ENCODE peak calls at places on chromosome 15, in six cellular contexts. One of them, this sample, is unnamed.

GRCh38 chr15:87487484-87487883 is 769.1 kb downstream of the NTRK3 start:
- DNase-seq in PC-9: no peak
- DNase-seq in ascending aorta: no peak
- DNase-seq in fibroblast of lung: no peak
- DNase-seq in fibroblast of mammary gland: no peak
- DNase-seq in cardiac muscle cell: no peak
- DNase-seq in this sample: no peak

GRCh38 chr15:59205839-59206622 is 612 bp upstream of the LDHAL6B start:
- DNase-seq in PC-9: no peak
- DNase-seq in ascending aorta: no peak
- DNase-seq in fibroblast of lung: no peak
- DNase-seq in fibroblast of mammary gland: no peak
- DNase-seq in cardiac muscle cell: no peak
- DNase-seq in this sample: no peak

GRCh38 chr15:48592929-48593328 is 52.6 kb downstream of the FBN1 start:
- DNase-seq in PC-9: no peak
- DNase-seq in ascending aorta: no peak
- DNase-seq in fibroblast of lung: peak
- DNase-seq in fibroblast of mammary gland: peak
- DNase-seq in cardiac muscle cell: no peak
- DNase-seq in this sample: peak

GRCh38 chr15:90594297-90594696 is 64.6 kb downstream of the CRTC3 start:
- DNase-seq in PC-9: peak
- DNase-seq in ascending aorta: peak
- DNase-seq in fibroblast of lung: peak
- DNase-seq in fibroblast of mammary gland: no peak
- DNase-seq in cardiac muscle cell: no peak
- DNase-seq in this sample: peak

GRCh38 chr15:29456255-29456654 is 186.6 kb upstream of the NSMCE3 start:
- DNase-seq in PC-9: no peak
- DNase-seq in ascending aorta: no peak
- DNase-seq in fibroblast of lung: no peak
- DNase-seq in fibroblast of mammary gland: no peak
- DNase-seq in cardiac muscle cell: no peak
- DNase-seq in this sample: no peak

GRCh38 chr15:96352594-96353377 is 22.3 kb downstream of the NR2F2 start:
- DNase-seq in PC-9: no peak
- DNase-seq in ascending aorta: no peak
- DNase-seq in fibroblast of lung: peak
- DNase-seq in fibroblast of mammary gland: peak
- DNase-seq in cardiac muscle cell: no peak
- DNase-seq in this sample: no peak

GRCh38 chr15:101288905-101289513 is 6.0 kb downstream of the SNRPA1 start:
- DNase-seq in PC-9: no peak
- DNase-seq in ascending aorta: no peak
- DNase-seq in fibroblast of lung: peak
- DNase-seq in fibroblast of mammary gland: peak
- DNase-seq in cardiac muscle cell: peak
- DNase-seq in this sample: peak

GRCh38 chr15:48641416-48641815 is 4.1 kb downstream of the FBN1 start:
- DNase-seq in PC-9: no peak
- DNase-seq in ascending aorta: no peak
- DNase-seq in fibroblast of lung: peak
- DNase-seq in fibroblast of mammary gland: peak
- DNase-seq in cardiac muscle cell: no peak
- DNase-seq in this sample: peak

GRCh38 chr15:69735126-69735525 is 282.5 kb downstream of the RPLP1 start:
- DNase-seq in PC-9: no peak
- DNase-seq in ascending aorta: no peak
- DNase-seq in fibroblast of lung: peak
- DNase-seq in fibroblast of mammary gland: peak
- DNase-seq in cardiac muscle cell: no peak
- DNase-seq in this sample: peak

GRCh38 chr15:63094495-63094931 is 27.1 kb upstream of the LACTB start:
- DNase-seq in PC-9: no peak
- DNase-seq in ascending aorta: no peak
- DNase-seq in fibroblast of lung: peak
- DNase-seq in fibroblast of mammary gland: no peak
- DNase-seq in cardiac muscle cell: peak
- DNase-seq in this sample: peak

GRCh38 chr15:100263721-100264455 is 77.9 kb downstream of the ADAMTS17 start:
- DNase-seq in PC-9: no peak
- DNase-seq in ascending aorta: no peak
- DNase-seq in fibroblast of lung: no peak
- DNase-seq in fibroblast of mammary gland: no peak
- DNase-seq in cardiac muscle cell: no peak
- DNase-seq in this sample: no peak

GRCh38 chr15:67118808-67119207 is 53.4 kb downstream of the SMAD3 start:
- DNase-seq in PC-9: no peak
- DNase-seq in ascending aorta: no peak
- DNase-seq in fibroblast of lung: no peak
- DNase-seq in fibroblast of mammary gland: no peak
- DNase-seq in cardiac muscle cell: no peak
- DNase-seq in this sample: no peak

GRCh38 chr15:31111091-31111647 is 9.6 kb upstream of the TRPM1 start:
- DNase-seq in PC-9: no peak
- DNase-seq in ascending aorta: no peak
- DNase-seq in fibroblast of lung: no peak
- DNase-seq in fibroblast of mammary gland: peak
- DNase-seq in cardiac muscle cell: no peak
- DNase-seq in this sample: peak

GRCh38 chr15:67080900-67081431 is 15.6 kb downstream of the SMAD3 start:
- DNase-seq in PC-9: no peak
- DNase-seq in ascending aorta: peak
- DNase-seq in fibroblast of lung: peak
- DNase-seq in fibroblast of mammary gland: peak
- DNase-seq in cardiac muscle cell: no peak
- DNase-seq in this sample: peak

GRCh38 chr15:92519709-92520108 is 126.0 kb downstream of the ST8SIA2 start:
- DNase-seq in PC-9: no peak
- DNase-seq in ascending aorta: no peak
- DNase-seq in fibroblast of lung: no peak
- DNase-seq in fibroblast of mammary gland: no peak
- DNase-seq in cardiac muscle cell: no peak
- DNase-seq in this sample: no peak

GRCh38 chr15:56759450-56759845 is 26.1 kb upstream of the ZNF280D start:
- DNase-seq in PC-9: peak
- DNase-seq in ascending aorta: peak
- DNase-seq in fibroblast of lung: peak
- DNase-seq in fibroblast of mammary gland: peak
- DNase-seq in cardiac muscle cell: no peak
- DNase-seq in this sample: peak

GRCh38 chr15:62059818-62060115 is 480 bp downstream of the VPS13C start:
- DNase-seq in PC-9: peak
- DNase-seq in ascending aorta: no peak
- DNase-seq in fibroblast of lung: peak
- DNase-seq in fibroblast of mammary gland: peak
- DNase-seq in cardiac muscle cell: peak
- DNase-seq in this sample: peak

GRCh38 chr15:51162865-51163762 is 68.4 kb upstream of the TNFAIP8L3 start:
- DNase-seq in PC-9: peak
- DNase-seq in ascending aorta: no peak
- DNase-seq in fibroblast of lung: peak
- DNase-seq in fibroblast of mammary gland: peak
- DNase-seq in cardiac muscle cell: peak
- DNase-seq in this sample: peak

GRCh38 chr15:29566914-29567313 is 255.4 kb downstream of the TJP1 start:
- DNase-seq in PC-9: no peak
- DNase-seq in ascending aorta: no peak
- DNase-seq in fibroblast of lung: no peak
- DNase-seq in fibroblast of mammary gland: no peak
- DNase-seq in cardiac muscle cell: no peak
- DNase-seq in this sample: no peak

GRCh38 chr15:36465304-36465703 is 114.1 kb upstream of the CDIN1 start:
- DNase-seq in PC-9: no peak
- DNase-seq in ascending aorta: no peak
- DNase-seq in fibroblast of lung: peak
- DNase-seq in fibroblast of mammary gland: peak
- DNase-seq in cardiac muscle cell: no peak
- DNase-seq in this sample: no peak

GRCh38 chr15:32674681-32675080 is 33.2 kb downstream of the SCG5 start:
- DNase-seq in PC-9: no peak
- DNase-seq in ascending aorta: no peak
- DNase-seq in fibroblast of lung: no peak
- DNase-seq in fibroblast of mammary gland: no peak
- DNase-seq in cardiac muscle cell: no peak
- DNase-seq in this sample: no peak

GRCh38 chr15:100016632-100017031 is 283.4 kb upstream of the LYSMD4 start:
- DNase-seq in PC-9: no peak
- DNase-seq in ascending aorta: no peak
- DNase-seq in fibroblast of lung: no peak
- DNase-seq in fibroblast of mammary gland: no peak
- DNase-seq in cardiac muscle cell: no peak
- DNase-seq in this sample: no peak

GRCh38 chr15:61689067-61689466 is 371.2 kb downstream of the VPS13C start:
- DNase-seq in PC-9: no peak
- DNase-seq in ascending aorta: no peak
- DNase-seq in fibroblast of lung: no peak
- DNase-seq in fibroblast of mammary gland: no peak
- DNase-seq in cardiac muscle cell: no peak
- DNase-seq in this sample: no peak

GRCh38 chr15:63151665-63152064 is 5.6 kb downstream of the RPS27L start:
- DNase-seq in PC-9: no peak
- DNase-seq in ascending aorta: no peak
- DNase-seq in fibroblast of lung: no peak
- DNase-seq in fibroblast of mammary gland: no peak
- DNase-seq in cardiac muscle cell: no peak
- DNase-seq in this sample: no peak

GRCh38 chr15:73386238-73386637 is 17.5 kb upstream of the HCN4 start:
- DNase-seq in PC-9: no peak
- DNase-seq in ascending aorta: no peak
- DNase-seq in fibroblast of lung: no peak
- DNase-seq in fibroblast of mammary gland: no peak
- DNase-seq in cardiac muscle cell: no peak
- DNase-seq in this sample: no peak

GRCh38 chr15:74958908-74959642 is 2.5 kb upstream of the RPP25 start:
- DNase-seq in PC-9: no peak
- DNase-seq in ascending aorta: no peak
- DNase-seq in fibroblast of lung: no peak
- DNase-seq in fibroblast of mammary gland: no peak
- DNase-seq in cardiac muscle cell: no peak
- DNase-seq in this sample: no peak
- H3K4me3 ChIP-seq in PC-9: no peak
- H3K4me3 ChIP-seq in ascending aorta: peak
- H3K4me3 ChIP-seq in fibroblast of lung: peak
- H3K4me3 ChIP-seq in fibroblast of mammary gland: peak
- H3K4me3 ChIP-seq in cardiac muscle cell: peak
- H3K4me3 ChIP-seq in this sample: peak

DNA sequence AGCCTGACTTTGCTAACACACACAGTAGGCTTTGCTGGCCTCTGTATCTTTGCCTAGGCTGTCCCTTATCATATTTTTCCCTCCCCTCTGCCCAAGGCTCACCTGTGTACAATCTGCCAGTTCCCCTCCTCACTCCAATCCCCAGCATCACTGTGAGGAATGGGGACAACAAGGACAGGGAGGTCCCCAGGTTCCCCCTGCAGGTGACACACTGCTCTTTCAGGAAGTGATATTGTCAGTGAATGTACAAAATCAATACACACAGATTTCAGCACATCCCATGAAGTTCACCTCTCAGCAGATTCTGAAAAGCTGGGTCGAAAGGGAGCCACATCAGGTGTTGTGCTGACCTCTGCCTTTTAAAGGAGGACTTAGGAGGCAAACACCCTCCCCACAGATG is 177.5 kb downstream of the RAB11A start:
- DNase-seq in PC-9: no peak
- DNase-seq in ascending aorta: no peak
- DNase-seq in fibroblast of lung: no peak
- DNase-seq in fibroblast of mammary gland: no peak
- DNase-seq in cardiac muscle cell: no peak
- DNase-seq in this sample: no peak
- TF ChIP-seq CTCF in PC-9: peak
- TF ChIP-seq CTCF in ascending aorta: no peak
- TF ChIP-seq CTCF in fibroblast of lung: no peak
- TF ChIP-seq CTCF in fibroblast of mammary gland: no peak
- TF ChIP-seq CTCF in cardiac muscle cell: no peak
- TF ChIP-seq CTCF in this sample: no peak

DNA sequence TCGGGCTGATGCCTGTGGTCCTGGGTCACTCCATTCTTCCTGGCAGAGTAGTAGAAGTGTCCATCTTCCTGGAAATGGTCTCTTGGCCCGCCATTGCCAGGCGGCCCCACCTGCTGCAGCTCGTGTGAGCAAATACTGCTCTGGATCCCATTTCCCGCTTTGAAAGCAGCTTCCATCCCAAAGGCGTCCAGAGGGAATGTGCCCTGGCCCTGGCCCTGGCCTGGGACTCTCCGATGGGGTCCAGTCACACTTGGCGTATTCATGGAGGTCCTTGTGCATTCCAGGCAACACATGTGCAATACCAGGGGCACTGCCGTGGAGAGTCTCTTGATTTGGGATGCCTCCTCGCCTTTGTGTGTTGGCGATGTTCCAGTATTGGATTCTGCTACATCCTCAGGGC is 111.1 kb downstream of the SNRPN start:
- DNase-seq in PC-9: no peak
- DNase-seq in ascending aorta: no peak
- DNase-seq in fibroblast of lung: no peak
- DNase-seq in fibroblast of mammary gland: no peak
- DNase-seq in cardiac muscle cell: no peak
- DNase-seq in this sample: no peak
- H3K4me3 ChIP-seq in PC-9: no peak
- H3K4me3 ChIP-seq in ascending aorta: no peak
- H3K4me3 ChIP-seq in fibroblast of lung: no peak
- H3K4me3 ChIP-seq in fibroblast of mammary gland: no peak
- H3K4me3 ChIP-seq in cardiac muscle cell: no peak
- H3K4me3 ChIP-seq in this sample: no peak

DNA sequence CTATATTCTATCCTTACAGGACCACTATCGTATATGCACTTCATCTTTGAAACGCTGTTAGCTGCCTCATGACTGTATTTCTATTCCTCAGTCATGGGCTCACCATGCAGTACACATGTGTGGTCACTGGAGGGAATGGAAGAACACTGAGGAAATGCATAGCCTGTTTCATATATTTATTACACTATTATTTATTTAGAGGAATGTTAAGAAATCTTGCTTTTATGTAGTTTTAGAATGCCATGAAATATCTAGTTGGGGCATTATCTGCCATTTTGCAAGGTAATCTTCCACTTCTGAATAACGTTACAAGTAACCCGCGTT is 155.7 kb downstream of the IGF1R start:
- DNase-seq in PC-9: no peak
- DNase-seq in ascending aorta: no peak
- DNase-seq in fibroblast of lung: no peak
- DNase-seq in fibroblast of mammary gland: no peak
- DNase-seq in cardiac muscle cell: no peak
- DNase-seq in this sample: peak
- TF ChIP-seq CTCF in PC-9: no peak
- TF ChIP-seq CTCF in ascending aorta: no peak
- TF ChIP-seq CTCF in fibroblast of lung: no peak
- TF ChIP-seq CTCF in fibroblast of mammary gland: peak
- TF ChIP-seq CTCF in cardiac muscle cell: no peak
- TF ChIP-seq CTCF in this sample: peak

GRCh38 chr15:40038654-40039543 is at the start of gene SRP14:
- DNase-seq in PC-9: peak
- DNase-seq in ascending aorta: peak
- DNase-seq in fibroblast of lung: peak
- DNase-seq in fibroblast of mammary gland: peak
- DNase-seq in cardiac muscle cell: peak
- DNase-seq in this sample: peak
- H3K4me3 ChIP-seq in PC-9: peak
- H3K4me3 ChIP-seq in ascending aorta: peak
- H3K4me3 ChIP-seq in fibroblast of lung: peak
- H3K4me3 ChIP-seq in fibroblast of mammary gland: peak
- H3K4me3 ChIP-seq in cardiac muscle cell: peak
- H3K4me3 ChIP-seq in this sample: peak